ENCODE peak calls at places on chromosomes 4 and X, in five cellular contexts. N is aorta, D is PC-9, M is left lung, X is tibial nerve. Z is an unnamed sample.

GRCh38 chrX:24282381-24283121 is 31.3 kb downstream of the SUPT20HL2 start:
- DNase-seq in M (no peak), X (no peak), N (no peak), D (no peak), Z (no peak)

GRCh38 chrX:121245763-121246162 is 198.4 kb downstream of the GLUD2 start:
- DNase-seq in M (no peak), X (no peak), D (no peak), N (no peak), Z (no peak)

GRCh38 chr4:68267433-68267944 is 22.0 kb upstream of the TMPRSS11B start:
- DNase-seq in M (no peak), X (no peak), N (no peak), D (no peak), Z (no peak)

GRCh38 chr4:189117426-189117825 is 823.2 kb upstream of the FRG1 start:
- DNase-seq in D (no peak), N (no peak), X (no peak), M (no peak), Z (no peak)

GRCh38 chr4:150940123-150940522 is 75.0 kb downstream of the LRBA start:
- DNase-seq in N (no peak), D (no peak), M (no peak), X (no peak), Z (no peak)

GRCh38 chrX:64204252-64204651 is 1.3 kb downstream of the AMER1 start:
- DNase-seq in M (no peak), N (peak; percentile 53), X (peak; percentile 11), D (no peak), Z (peak; percentile 45)

GRCh38 chr4:75919914-75920313 is 17.7 kb upstream of the PPEF2 start:
- DNase-seq in M (no peak), X (no peak), N (no peak), D (no peak), Z (no peak)

GRCh38 chr4:152118108-152118507 is 357.3 kb upstream of the GATB start:
- DNase-seq in N (no peak), D (no peak), M (no peak), X (no peak), Z (no peak)

GRCh38 chrX:46703980-46704379 is 54.9 kb downstream of the SLC9A7 start:
- DNase-seq in D (no peak), X (no peak), N (no peak), M (no peak), Z (no peak)

GRCh38 chrX:133880032-133880443 is 105.4 kb downstream of the GPC3 start:
- DNase-seq in N (no peak), X (no peak), M (no peak), D (no peak), Z (no peak)

GRCh38 chr4:687975-688694 is 816 bp downstream of the SLC49A3 start:
- DNase-seq in X (no peak), N (peak; percentile 63), D (peak; percentile 83), M (peak; percentile 56), Z (no peak)
- H3K4me1 ChIP-seq in X (no peaks in the 10 kb centered on the region), N (no peaks in the 10 kb centered on the region), D (peaks cover 19% of the 10 kb centered on the region), M (peaks cover 26% of the 10 kb centered on the region), Z (peaks cover 42% of the 10 kb centered on the region)

DNA sequence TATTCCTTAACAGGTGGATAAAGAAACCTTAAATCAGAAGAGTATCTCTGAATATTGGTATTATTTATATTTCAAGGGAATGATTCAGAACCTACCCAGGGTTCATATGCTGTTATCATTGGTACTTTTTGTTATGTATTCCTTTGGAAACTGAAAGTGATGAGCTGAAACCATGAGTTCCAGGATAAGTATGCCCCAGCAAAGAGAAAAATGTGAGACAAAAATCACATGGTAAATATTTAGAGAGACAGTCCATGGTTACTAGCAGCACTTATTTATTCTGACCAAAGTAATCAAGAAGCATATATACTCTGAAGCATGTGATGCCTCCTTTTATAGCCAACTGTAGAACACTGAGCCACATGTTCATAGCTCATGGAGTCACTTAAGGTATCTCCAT is 277.8 kb downstream of the ARAP2 start:
- DNase-seq in X (no peak), N (no peak), D (no peak), M (no peak), Z (no peak)
- H3K27ac ChIP-seq in X (no peak overlapping the region), N (no peak overlapping the region), D (no peak overlapping the region), M (no peak overlapping the region), Z (no peak overlapping the region)

DNA sequence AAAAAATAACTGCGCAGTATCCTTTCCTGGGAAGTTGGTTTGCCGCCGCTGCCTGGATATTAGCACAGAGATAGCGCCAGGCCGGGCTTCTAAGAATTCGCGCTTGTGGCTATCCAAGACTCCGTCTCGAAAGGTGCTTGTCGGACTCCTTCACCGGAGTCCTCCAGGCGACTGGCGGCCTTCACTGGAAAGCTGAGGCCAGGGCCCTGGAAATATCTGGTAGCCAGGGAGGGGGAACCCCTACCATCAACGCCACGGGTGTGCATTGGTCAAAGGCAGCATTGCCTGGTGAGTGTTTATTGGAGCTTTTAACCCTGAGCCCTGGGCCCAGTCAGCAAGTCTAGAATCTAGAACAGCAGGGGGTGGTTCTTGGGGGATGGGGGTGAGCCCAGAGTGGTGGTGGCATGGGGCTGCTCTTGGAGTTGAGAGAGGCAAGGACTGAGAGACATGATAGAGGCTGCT is 567 bp upstream of the PIM2 start:
- DNase-seq in M (no peak), N (no peak), D (no peak), X (no peak), Z (no peak)
- H3K4me3 ChIP-seq in M (peak overlapping the region; percentile 53), N (peak overlapping the region; percentile 39), D (peak overlapping the region; percentile 44), X (peak overlapping the region; percentile 72), Z (peak overlapping the region; percentile 65)

GRCh38 chr4:82363896-82364487 is 9.8 kb downstream of the HNRNPD start:
- DNase-seq in M (no peak), D (no peak), X (no peak), N (no peak), Z (no peak)
- H3K4me1 ChIP-seq in M (peaks cover 36% of the 10 kb centered on the region), D (peaks cover 19% of the 10 kb centered on the region), X (no peaks in the 10 kb centered on the region), N (peaks cover 5% of the 10 kb centered on the region), Z (peaks cover 99% of the 10 kb centered on the region)

GRCh38 chr4:141047228-141047884 is 85.9 kb downstream of the RNF150 start:
- DNase-seq in N (no peak), D (no peak), X (no peak), M (no peak), Z (no peak)
- H3K27ac ChIP-seq in N (no peak overlapping the region), D (no peak overlapping the region), X (no peak overlapping the region), M (no peak overlapping the region), Z (no peak overlapping the region)

DNA sequence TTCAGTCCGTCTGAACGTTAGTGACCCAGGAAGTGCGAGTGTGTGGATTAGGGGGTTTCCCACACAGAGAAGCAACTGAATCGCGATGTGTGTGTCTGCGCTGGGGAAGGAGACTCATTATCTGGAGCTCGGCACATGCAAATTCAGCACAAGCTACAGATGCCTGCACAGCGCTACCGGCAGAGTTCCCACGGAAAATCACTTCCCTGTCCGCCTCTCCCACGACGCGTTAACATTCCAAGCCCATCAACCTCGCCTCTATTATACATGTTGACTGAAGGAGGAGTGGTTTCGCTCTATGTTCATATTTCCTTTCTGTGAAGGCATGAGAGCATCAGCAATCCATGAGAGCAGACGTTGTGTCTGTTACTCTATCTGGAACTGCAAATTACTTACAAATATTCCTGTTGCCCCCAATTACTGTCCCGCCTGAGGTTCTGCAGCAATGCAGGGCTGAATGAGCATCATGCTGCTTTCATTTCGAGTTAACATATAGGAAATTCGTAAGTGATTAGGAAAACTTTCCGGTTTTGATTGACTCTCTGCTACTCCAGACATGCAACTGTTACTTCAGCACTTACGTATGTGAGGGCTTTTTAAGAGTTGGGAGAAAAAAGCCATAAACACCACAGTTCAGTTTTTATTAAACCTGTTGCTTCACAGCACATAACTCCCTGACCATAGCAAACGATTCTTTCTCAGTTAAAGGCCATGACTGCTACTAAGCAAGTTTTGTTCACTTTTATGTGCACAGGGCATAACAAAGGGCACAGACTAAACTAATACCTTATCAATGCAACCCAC is 15.0 kb upstream of the MTNR1A start:
- DNase-seq in N (no peak), D (peak; percentile 14), X (no peak), M (no peak), Z (no peak)
- H3K4me3 ChIP-seq in N (peak overlapping the region; percentile 52), D (no peak overlapping the region), X (peak overlapping the region; percentile 19), M (no peak overlapping the region), Z (peak overlapping the region; percentile 19)

DNA sequence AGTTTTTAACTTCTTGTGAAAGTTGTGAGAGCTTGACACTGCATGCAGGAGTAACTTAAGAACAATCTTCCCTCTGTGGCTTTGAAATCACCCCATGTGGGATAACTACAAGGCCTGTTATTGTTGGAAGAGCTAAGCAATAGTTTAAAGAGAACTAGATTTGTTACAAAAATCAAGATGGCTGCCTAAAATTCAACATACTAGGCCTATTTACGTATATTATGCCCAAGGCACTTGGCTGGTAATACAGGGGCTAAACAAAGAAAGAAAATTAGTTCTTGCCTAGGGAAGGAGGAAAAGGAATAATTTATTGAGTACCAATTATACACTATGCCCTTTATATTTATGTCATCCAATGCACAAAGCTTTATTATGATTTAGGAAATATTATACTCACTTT is 36.1 kb downstream of the DMD start:
- DNase-seq in X (no peak), M (no peak), D (no peak), N (no peak), Z (no peak)
- H3K4me1 ChIP-seq in X (no peaks in the 10 kb centered on the region), M (no peaks in the 10 kb centered on the region), D (no peaks in the 10 kb centered on the region), N (no peaks in the 10 kb centered on the region), Z (no peaks in the 10 kb centered on the region)

Z was measured in lower lobe of right lung.